ENCODE peak calls at places on chromosome 6, in nine cellular contexts. S, F, X, Z, J, G, P, W and E are unnamed samples.

GRCh38 chr6:86966271-86966670 is 28.9 kb downstream of the HTR1E start:
- DNase-seq in P (no peak), G (no peak), S (no peak), W (no peak), Z (no peak), X (no peak), J (no peak), F (no peak), E (no peak)

GRCh38 chr6:89146748-89147715 is 1.2 kb downstream of the PM20D2 start:
- DNase-seq in P (no peak), X (no peak), G (no peak), Z (peak), W (no peak), S (no peak), J (peak), F (peak), E (peak)

GRCh38 chr6:146898069-146898887 is 299.5 kb downstream of the ADGB start:
- DNase-seq in X (no peak), F (no peak), P (no peak), S (no peak), Z (no peak), G (no peak), W (no peak), J (no peak), E (no peak)

GRCh38 chr6:12916001-12916400 is 199.4 kb downstream of the PHACTR1 start:
- DNase-seq in P (no peak), X (no peak), W (no peak), F (no peak), Z (no peak), G (no peak), J (no peak), S (no peak), E (no peak)

GRCh38 chr6:159181914-159182313 is 12.7 kb downstream of the FNDC1 start:
- DNase-seq in F (no peak), S (no peak), P (no peak), X (no peak), J (no peak), G (no peak), Z (no peak), W (no peak), E (no peak)

GRCh38 chr6:11428895-11429294 is 108.7 kb upstream of the TMEM170B start:
- DNase-seq in W (no peak), X (no peak), Z (no peak), P (no peak), F (no peak), J (peak), G (no peak), S (peak), E (no peak)

GRCh38 chr6:10465633-10466499 is 51.0 kb upstream of the TFAP2A start:
- DNase-seq in F (no peak), W (no peak), Z (peak), S (peak), P (no peak), G (no peak), X (no peak), J (no peak), E (peak)

GRCh38 chr6:91669154-91669903 is 1082.5 kb upstream of the MAP3K7 start:
- DNase-seq in F (no peak), W (no peak), S (no peak), P (no peak), G (no peak), J (peak), X (no peak), Z (peak), E (no peak)

GRCh38 chr6:82906951-82907350 is 158.7 kb downstream of the UBE3D start:
- DNase-seq in X (no peak), P (no peak), S (peak), J (peak), Z (no peak), F (no peak), G (no peak), W (no peak), E (peak)

GRCh38 chr6:153059757-153060156 is 57.2 kb upstream of the MTRF1L start:
- DNase-seq in J (no peak), F (no peak), G (no peak), X (no peak), S (no peak), Z (no peak), W (no peak), P (no peak), E (no peak)

GRCh38 chr6:47288245-47289090 is 21.2 kb downstream of the TNFRSF21 start:
- DNase-seq in G (no peak), S (no peak), J (no peak), F (no peak), P (no peak), X (no peak), Z (no peak), W (no peak), E (no peak)

GRCh38 chr6:51398064-51398740 is 579.5 kb downstream of the TFAP2B start:
- DNase-seq in P (no peak), F (no peak), Z (peak), W (no peak), G (no peak), J (peak), X (no peak), S (no peak), E (no peak)

GRCh38 chr6:107361568-107362270 is 97.6 kb downstream of the PDSS2 start:
- DNase-seq in S (no peak), W (no peak), P (no peak), J (peak), Z (peak), G (no peak), F (no peak), X (no peak), E (no peak)

GRCh38 chr6:45483021-45483420 is 105.3 kb upstream of the SUPT3H start:
- DNase-seq in Z (no peak), F (no peak), S (no peak), G (no peak), P (no peak), J (peak), X (no peak), W (no peak), E (no peak)

GRCh38 chr6:116596815-116597214 is 19.5 kb upstream of the RSPH4A start:
- DNase-seq in S (no peak), J (peak), Z (peak), X (no peak), F (no peak), P (no peak), W (no peak), G (no peak), E (no peak)

GRCh38 chr6:125165256-125165655 is 11.7 kb downstream of the TPD52L1 start:
- DNase-seq in F (no peak), P (no peak), X (no peak), Z (no peak), G (no peak), J (peak), W (no peak), S (no peak), E (no peak)

GRCh38 chr6:3228046-3228671 is 706 bp upstream of the TUBB2B start:
- DNase-seq in J (no peak), P (no peak), F (no peak), G (no peak), X (no peak), S (no peak), W (no peak), Z (no peak), E (no peak)

GRCh38 chr6:88276331-88276730 is 110.2 kb upstream of the CNR1 start:
- DNase-seq in G (no peak), X (no peak), Z (no peak), P (no peak), S (no peak), J (no peak), W (no peak), F (no peak), E (no peak)

GRCh38 chr6:153108320-153108719 is 22.8 kb downstream of the RGS17 start:
- DNase-seq in S (no peak), J (no peak), G (no peak), F (no peak), Z (no peak), P (no peak), X (no peak), W (no peak), E (no peak)

GRCh38 chr6:131654326-131654725 is 17.2 kb downstream of the ENPP3 start:
- DNase-seq in S (no peak), W (no peak), X (no peak), P (no peak), G (no peak), F (no peak), J (no peak), Z (no peak), E (no peak)

GRCh38 chr6:150600302-150601017 is 775 bp downstream of the PLEKHG1 start:
- DNase-seq in G (peak), X (peak), F (peak), W (peak), P (peak), S (peak), J (peak), Z (peak), E (peak)

GRCh38 chr6:98486052-98486451 is 348.3 kb upstream of the POU3F2 start:
- DNase-seq in G (no peak), F (no peak), X (no peak), W (no peak), P (no peak), S (no peak), J (no peak), Z (peak), E (no peak)

GRCh38 chr6:167998206-167998605 is 735 bp downstream of the KIF25 start:
- DNase-seq in F (no peak), Z (no peak), W (no peak), G (no peak), X (no peak), S (no peak), J (no peak), P (no peak), E (no peak)

GRCh38 chr6:167819640-167820039 is 7.1 kb upstream of the AFDN start:
- DNase-seq in Z (no peak), J (no peak), F (no peak), X (no peak), W (no peak), G (no peak), S (no peak), P (no peak), E (no peak)

GRCh38 chr6:145502417-145502816 is 232.9 kb downstream of the EPM2A start:
- DNase-seq in P (no peak), S (no peak), Z (peak), W (no peak), X (no peak), G (no peak), F (no peak), J (no peak), E (peak)

GRCh38 chr6:48075181-48075580 is 35.8 kb downstream of the PTCHD4 start:
- DNase-seq in X (no peak), F (no peak), S (no peak), G (no peak), J (no peak), Z (no peak), P (no peak), W (no peak), E (no peak)

GRCh38 chr6:3277251-3277650 is 18.5 kb downstream of the PSMG4 start:
- DNase-seq in W (no peak), J (no peak), S (no peak), P (no peak), G (peak), X (no peak), Z (no peak), F (no peak), E (no peak)

GRCh38 chr6:33007831-33008395 is 1.5 kb downstream of the HLA-DOA start:
- DNase-seq in J (no peak), S (no peak), Z (no peak), P (no peak), X (no peak), W (no peak), G (no peak), F (no peak), E (no peak)

GRCh38 chr6:31585531-31585930 is 546 bp upstream of the LST1 start:
- DNase-seq in W (no peak), J (no peak), X (no peak), S (no peak), Z (no peak), F (no peak), P (no peak), G (no peak), E (no peak)

GRCh38 chr6:21496749-21497148 is 96.8 kb upstream of the SOX4 start:
- DNase-seq in W (no peak), G (no peak), P (no peak), Z (no peak), J (no peak), F (no peak), S (no peak), X (no peak), E (no peak)

GRCh38 chr6:77173472-77174074 is 289.7 kb downstream of the HTR1B start:
- DNase-seq in Z (peak), S (no peak), J (no peak), P (no peak), W (no peak), G (no peak), X (no peak), F (no peak), E (no peak)

GRCh38 chr6:131597448-131597847 is 24.4 kb downstream of the ARG1 start:
- DNase-seq in J (no peak), Z (no peak), G (no peak), S (no peak), P (no peak), W (no peak), F (no peak), X (no peak), E (peak)

GRCh38 chr6:4112366-4112765 is 23.0 kb downstream of the ECI2 start:
- DNase-seq in S (no peak), Z (no peak), F (no peak), W (no peak), G (no peak), X (no peak), J (no peak), P (no peak), E (no peak)

DNA sequence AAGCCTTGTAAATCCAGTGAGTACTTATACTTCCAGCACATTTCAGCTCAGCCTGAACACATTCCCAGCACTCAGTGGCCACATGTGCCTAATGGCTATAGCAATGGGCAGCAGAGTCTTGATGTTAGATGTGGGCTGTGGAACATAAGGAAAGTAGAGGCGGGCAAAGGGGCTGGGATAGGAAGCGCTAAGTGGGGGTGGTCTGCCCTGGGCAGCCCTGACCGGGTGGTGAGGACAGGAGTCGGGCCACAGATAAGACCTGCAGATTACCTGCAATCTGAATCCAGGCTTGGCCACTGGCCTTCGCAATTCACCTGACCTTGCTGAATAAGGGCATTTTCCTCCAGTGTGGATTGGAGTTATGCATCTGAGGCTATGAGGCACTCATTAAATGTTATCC is 11.1 kb upstream of the HMGA1 start:
- DNase-seq in P (no peak), Z (no peak), S (no peak), J (no peak), F (no peak), G (no peak), X (no peak), W (no peak), E (no peak)
- H3K27ac ChIP-seq in P (no peak), Z (no peak), S (peak), J (no peak), F (no peak), G (no peak), X (no peak), W (no peak), E (peak)

DNA sequence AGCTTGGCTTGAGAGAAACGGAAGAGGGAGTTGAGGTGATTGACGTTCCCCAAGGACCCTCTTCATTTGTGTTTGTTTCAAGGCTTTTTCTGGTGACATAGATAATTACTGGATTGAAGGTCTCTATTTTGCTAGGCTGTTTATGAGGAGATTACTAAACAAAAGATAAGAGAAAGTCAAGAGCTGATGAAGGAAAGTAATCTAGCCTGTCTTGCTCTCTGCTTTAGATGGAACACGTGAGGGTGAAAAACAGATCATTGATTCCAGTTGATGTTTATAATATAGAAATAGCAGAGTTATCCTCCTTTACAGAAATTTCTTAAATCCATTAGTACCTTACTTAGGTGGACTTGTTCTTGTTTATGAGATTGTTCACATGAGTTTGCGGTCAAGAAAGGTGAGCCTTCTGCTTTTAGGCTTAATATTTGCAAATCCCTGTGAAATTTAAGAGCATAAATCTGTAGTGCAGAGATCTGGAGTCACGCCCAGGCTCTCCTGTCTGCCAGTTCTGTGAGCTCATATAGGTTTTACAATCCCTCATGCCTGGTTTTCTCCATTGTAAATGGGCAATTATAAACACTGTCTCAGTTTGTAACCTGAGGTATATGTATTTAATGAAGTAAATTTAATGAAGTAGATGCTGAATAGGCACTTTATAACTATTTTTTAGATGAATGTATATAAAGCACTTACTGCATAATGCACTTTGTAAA is 272.8 kb downstream of the NKAIN2 start:
- DNase-seq in S (no peak), J (no peak), X (no peak), P (no peak), G (no peak), F (no peak), W (no peak), Z (no peak), E (no peak)
- H3K27ac ChIP-seq in S (no peak), J (no peak), X (no peak), P (no peak), G (no peak), F (no peak), W (no peak), Z (no peak), E (no peak)

DNA sequence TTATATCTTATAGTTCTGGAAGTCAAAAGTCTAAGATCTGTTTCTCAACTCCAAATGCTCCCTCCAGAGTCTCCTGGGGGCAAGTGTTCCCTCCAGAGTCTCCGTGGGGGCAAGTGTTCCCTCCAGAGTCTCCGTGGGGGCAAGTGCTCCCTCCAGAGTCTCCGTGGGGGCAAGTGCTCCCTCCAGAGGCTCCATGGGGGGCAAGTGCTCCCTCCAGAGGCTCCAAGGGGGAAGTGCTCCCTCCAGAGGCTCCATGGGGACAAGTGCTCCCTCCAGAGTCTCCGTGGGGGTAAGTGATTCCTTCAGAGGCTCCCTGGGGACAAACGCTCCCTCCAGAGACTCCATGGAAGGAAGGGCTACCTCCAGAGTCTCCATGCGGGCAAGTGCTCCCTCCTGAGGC is 34.0 kb upstream of the THBS2 start:
- DNase-seq in X (no peak), S (no peak), P (no peak), W (no peak), F (no peak), G (no peak), J (no peak), Z (no peak), E (no peak)
- H3K27ac ChIP-seq in X (no peak), S (no peak), P (peak), W (no peak), F (no peak), G (no peak), J (no peak), Z (no peak), E (no peak)

GRCh38 chr6:57069920-57070331 is 20.1 kb upstream of the ZNF451 start:
- DNase-seq in G (no peak), F (no peak), W (no peak), Z (no peak), S (no peak), J (no peak), X (no peak), P (no peak), E (no peak)

GRCh38 chr6:57078808-57079207 is 11.2 kb upstream of the ZNF451 start:
- DNase-seq in P (no peak), F (no peak), S (no peak), J (no peak), W (no peak), G (no peak), Z (no peak), X (no peak), E (no peak)

GRCh38 chr6:57072108-57072507 is 17.9 kb upstream of the ZNF451 start:
- DNase-seq in S (no peak), W (no peak), P (no peak), G (no peak), J (no peak), Z (no peak), F (no peak), X (no peak), E (no peak)

GRCh38 chr6:57075092-57075491 is 14.9 kb upstream of the ZNF451 start:
- DNase-seq in G (no peak), X (no peak), F (no peak), S (no peak), W (no peak), J (no peak), P (no peak), Z (no peak), E (no peak)

DNA sequence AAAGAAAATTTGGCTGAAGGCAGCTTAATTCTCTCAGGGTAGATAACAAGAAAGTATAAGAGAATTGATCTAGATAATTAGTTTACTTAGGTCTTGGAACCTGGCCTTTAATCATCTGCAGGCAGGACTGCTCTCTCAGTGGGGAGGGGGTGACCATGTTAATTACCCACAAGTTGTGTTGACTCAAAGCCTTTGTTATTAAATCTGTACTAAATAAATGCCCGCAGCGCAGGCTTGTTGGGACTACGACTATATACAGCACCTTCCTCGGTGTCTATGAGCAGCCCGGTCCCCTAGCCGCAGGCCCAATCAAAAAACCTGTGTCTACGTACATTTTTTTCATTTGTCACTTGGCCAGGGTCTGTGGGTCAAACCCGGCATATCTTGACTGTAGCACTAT is 15.6 kb upstream of the ZNF451 start:
- DNase-seq in P (no peak), J (no peak), X (no peak), G (no peak), S (no peak), W (no peak), F (no peak), Z (no peak), E (no peak)
- H3K27ac ChIP-seq in P (no peak), J (no peak), X (no peak), G (no peak), S (no peak), W (no peak), F (no peak), Z (no peak), E (no peak)

GRCh38 chr6:43290353-43290904 is 7.6 kb upstream of the SLC22A7 start:
- DNase-seq in Z (no peak), W (no peak), F (no peak), J (no peak), P (no peak), G (no peak), S (no peak), X (no peak), E (no peak)

GRCh38 chr6:43292341-43292740 is 5.7 kb upstream of the SLC22A7 start:
- DNase-seq in P (no peak), X (no peak), F (no peak), Z (no peak), S (no peak), G (no peak), W (no peak), J (no peak), E (no peak)

GRCh38 chr6:43291708-43292107 is 6.4 kb upstream of the SLC22A7 start:
- DNase-seq in Z (no peak), F (no peak), G (no peak), W (no peak), X (no peak), P (no peak), S (no peak), J (no peak), E (no peak)

GRCh38 chr6:43292763-43293318 is 5.2 kb upstream of the SLC22A7 start:
- DNase-seq in P (no peak), Z (no peak), F (no peak), X (no peak), W (no peak), G (no peak), S (no peak), J (no peak), E (no peak)

GRCh38 chr6:43290905-43291355 is 7.1 kb upstream of the SLC22A7 start:
- DNase-seq in G (no peak), X (no peak), W (no peak), P (no peak), F (no peak), J (no peak), Z (no peak), S (no peak), E (no peak)
- H3K27ac ChIP-seq in G (no peak), X (no peak), W (no peak), P (no peak), F (no peak), J (no peak), Z (no peak), S (no peak), E (no peak)

DNA sequence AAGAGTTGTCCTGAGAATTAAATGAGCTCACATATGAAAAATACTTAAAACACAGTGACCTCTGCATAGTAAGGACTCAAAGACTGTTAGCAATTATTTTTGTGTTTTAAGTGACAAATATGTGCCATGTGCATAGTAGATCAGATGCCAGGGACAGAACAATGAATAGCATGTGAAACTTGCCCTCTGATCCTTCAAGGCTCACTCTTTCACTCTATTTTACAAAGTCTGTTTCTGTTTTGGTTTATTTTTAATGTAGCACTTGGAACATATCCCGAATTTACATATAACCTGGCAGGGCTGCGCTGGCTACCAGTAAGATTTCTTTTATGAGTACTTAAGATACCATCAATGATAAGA is 135.5 kb upstream of the TNFAIP3 start:
- DNase-seq in X (no peak), Z (no peak), J (no peak), S (no peak), P (no peak), F (no peak), G (no peak), W (no peak), E (no peak)
- H3K27ac ChIP-seq in X (no peak), Z (no peak), J (no peak), S (peak), P (no peak), F (no peak), G (no peak), W (no peak), E (no peak)